ENCODE peak calls at places on chromosomes 16 and 17, in six cellular contexts. W, L, S, R, D and P are unnamed samples. For H3K9me3, the result is how much of the 10 kb centered on the place peaks cover.

GRCh38 chr16:15398618-15399316 is 3.2 kb downstream of the MPV17L start:
- DNase-seq in W (no peak), L (peak), S (no peak), R (no peak), D (no peak), P (no peak)

GRCh38 chr17:69574257-69575197 is 160.0 kb downstream of the MAP2K6 start:
- DNase-seq in W (no peak), L (no peak), S (no peak), R (no peak), D (no peak), P (no peak)

GRCh38 chr17:58394534-58395223 is 22.7 kb downstream of the RNF43 start:
- DNase-seq in W (no peak), L (no peak), S (no peak), R (no peak), D (no peak), P (no peak)

GRCh38 chr16:49602201-49603041 is 228.8 kb downstream of the C16orf78 start:
- DNase-seq in W (peak), L (no peak), S (no peak), R (no peak), D (no peak), P (no peak)

GRCh38 chr17:9023389-9024210 is 2.3 kb downstream of the NTN1 start:
- DNase-seq in W (peak), L (no peak), S (no peak), R (no peak), D (no peak), P (no peak)

GRCh38 chr16:96935-97381 is 18.9 kb downstream of the MPG start:
- DNase-seq in W (peak), L (peak), S (peak), R (peak), D (peak), P (peak)

GRCh38 chr16:67260426-67261063 is 11.8 kb downstream of the SLC9A5 start:
- DNase-seq in W (no peak), L (peak), S (no peak), R (no peak), D (no peak), P (no peak)

GRCh38 chr17:69335018-69335417 is 8.1 kb upstream of the ABCA5 start:
- DNase-seq in W (no peak), L (peak), S (no peak), R (no peak), D (no peak), P (no peak)

GRCh38 chr16:59046335-59046734 is 312.2 kb upstream of the GOT2 start:
- DNase-seq in W (no peak), L (no peak), S (no peak), R (no peak), D (no peak), P (no peak)

GRCh38 chr16:5072334-5073278 is 963 bp downstream of the ALG1 start:
- DNase-seq in W (no peak), L (no peak), S (no peak), R (no peak), D (no peak), P (no peak)

GRCh38 chr17:47179141-47179540 is 10.0 kb downstream of the CDC27 start:
- DNase-seq in W (no peak), L (no peak), S (no peak), R (no peak), D (no peak), P (no peak)

GRCh38 chr17:35341465-35341992 is 31.9 kb downstream of the SLFN11 start:
- DNase-seq in W (no peak), L (no peak), S (peak), R (no peak), D (no peak), P (no peak)

GRCh38 chr17:45403906-45404490 is 28.7 kb downstream of the ARHGAP27 start:
- DNase-seq in W (peak), L (no peak), S (no peak), R (no peak), D (no peak), P (no peak)

GRCh38 chr17:35568561-35568960 is 7.9 kb upstream of the SLFN14 start:
- DNase-seq in W (no peak), L (peak), S (no peak), R (peak), D (no peak), P (no peak)

GRCh38 chr17:74877592-74878543 is 5.1 kb upstream of the FDXR start:
- DNase-seq in W (peak), L (peak), S (no peak), R (no peak), D (no peak), P (no peak)

GRCh38 chr16:89123831-89124100 is 30.1 kb downstream of the ACSF3 start:
- DNase-seq in W (no peak), L (no peak), S (no peak), R (no peak), D (peak), P (no peak)

GRCh38 chr16:2757344-2757743 is 4.9 kb downstream of the SRRM2 start:
- DNase-seq in W (peak), L (no peak), S (no peak), R (no peak), D (no peak), P (no peak)

GRCh38 chr17:48605409-48605864 is 651 bp upstream of the HOXB6 start:
- DNase-seq in W (no peak), L (no peak), S (no peak), R (no peak), D (no peak), P (no peak)

GRCh38 chr17:18968945-18969887 is 17.3 kb downstream of the SLC5A10 start:
- DNase-seq in W (no peak), L (peak), S (no peak), R (no peak), D (no peak), P (peak)

GRCh38 chr17:45648642-45649041 is 135.5 kb upstream of the CRHR1 start:
- DNase-seq in W (no peak), L (no peak), S (no peak), R (no peak), D (no peak), P (no peak)

GRCh38 chr17:19308398-19308797 is 54.1 kb downstream of the B9D1 start:
- DNase-seq in W (no peak), L (no peak), S (no peak), R (no peak), D (no peak), P (no peak)

GRCh38 chr16:20181386-20181785 is 107.7 kb upstream of the GPR139 start:
- DNase-seq in W (no peak), L (no peak), S (no peak), R (no peak), D (no peak), P (no peak)

GRCh38 chr17:59643159-59643857 is 23.6 kb downstream of the CLTC start:
- DNase-seq in W (no peak), L (no peak), S (no peak), R (no peak), D (no peak), P (no peak)

GRCh38 chr16:49661465-49662187 is 194.3 kb downstream of the ZNF423 start:
- DNase-seq in W (no peak), L (no peak), S (no peak), R (no peak), D (no peak), P (no peak)

GRCh38 chr17:82737981-82738877 is 2.8 kb downstream of the FN3K start:
- DNase-seq in W (peak), L (peak), S (no peak), R (no peak), D (peak), P (no peak)

GRCh38 chr17:80624864-80625263 is 80.2 kb downstream of the RPTOR start:
- DNase-seq in W (no peak), L (no peak), S (no peak), R (no peak), D (no peak), P (no peak)

GRCh38 chr17:80622170-80622466 is 77.5 kb downstream of the RPTOR start:
- DNase-seq in W (no peak), L (no peak), S (no peak), R (no peak), D (no peak), P (no peak)

GRCh38 chr17:80618304-80618703 is 73.7 kb downstream of the RPTOR start:
- DNase-seq in W (no peak), L (no peak), S (no peak), R (no peak), D (no peak), P (no peak)

GRCh38 chr17:80619535-80620235 is 75.0 kb downstream of the RPTOR start:
- DNase-seq in W (no peak), L (peak), S (no peak), R (no peak), D (no peak), P (no peak)

DNA sequence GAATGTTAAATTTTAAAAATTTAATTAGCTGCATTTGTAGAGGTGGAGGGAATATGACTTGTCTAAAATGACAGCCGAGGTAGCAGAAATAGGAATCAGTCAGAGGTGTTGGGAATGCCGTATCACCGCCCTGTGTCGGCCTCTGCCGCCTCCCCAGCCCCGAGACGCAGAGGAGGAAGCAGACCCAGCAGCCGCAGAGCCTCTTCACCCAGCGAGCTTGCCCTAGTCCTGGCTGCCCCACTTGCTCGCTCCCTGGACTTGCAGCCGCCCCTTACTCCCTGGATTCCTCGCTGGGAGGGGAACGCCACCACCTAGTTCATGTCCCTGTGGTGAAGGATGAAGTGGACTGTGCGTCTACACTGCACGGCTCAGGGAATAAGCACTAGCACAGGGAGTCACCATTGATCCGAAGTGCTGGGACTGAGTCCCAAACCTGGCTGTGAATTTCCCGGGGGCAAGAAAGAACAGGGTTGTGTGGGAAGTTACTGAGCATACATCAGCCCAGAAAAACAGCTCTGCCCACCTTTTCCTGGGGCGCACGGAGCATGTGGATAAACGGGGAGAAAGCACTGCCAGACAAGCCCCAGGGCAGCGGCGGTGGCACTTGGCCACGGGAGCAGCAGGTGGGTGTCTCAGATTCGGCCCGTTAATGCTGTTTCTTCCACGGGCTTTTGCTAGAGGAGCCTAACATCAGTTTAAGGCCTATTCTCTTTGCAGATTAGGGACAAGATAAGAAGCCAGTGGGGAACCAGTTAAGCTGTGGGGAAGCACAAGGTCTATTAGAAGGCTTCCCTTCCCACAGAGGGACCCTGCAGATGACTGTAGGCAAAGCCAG is 76.9 kb downstream of the RPTOR start:
- DNase-seq in W (no peak), L (no peak), S (no peak), R (no peak), D (no peak), P (no peak)
- H3K9me3 ChIP-seq in W (under half), L (under half), S (under half), R (under half), D (under half), P (under half)

DNA sequence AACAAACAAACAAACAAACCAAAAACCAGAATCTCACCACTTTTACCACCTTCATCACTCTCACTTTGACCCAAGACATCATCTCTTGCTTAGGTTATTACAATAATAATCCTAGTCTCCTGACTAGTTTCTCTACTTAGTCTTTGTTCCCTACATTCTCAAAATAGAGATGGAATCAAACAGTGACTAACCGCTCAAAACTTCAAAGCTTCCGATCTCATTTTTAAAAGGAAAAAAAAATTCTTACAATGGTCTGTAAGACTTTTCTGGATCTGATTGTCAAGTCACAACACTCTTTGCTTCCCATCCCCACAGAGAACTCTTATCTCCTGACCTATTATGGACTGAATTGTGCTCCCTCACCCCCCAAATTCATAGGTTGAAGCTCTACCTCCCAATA is 60.9 kb downstream of the SPAG9 start:
- DNase-seq in W (no peak), L (no peak), S (no peak), R (no peak), D (no peak), P (no peak)
- H3K9me3 ChIP-seq in W (under half), L (under half), S (under half), R (under half), D (under half), P (under half)

GRCh38 chr17:4221163-4221562 is 42.6 kb downstream of the ANKFY1 start:
- DNase-seq in W (no peak), L (no peak), S (no peak), R (no peak), D (no peak), P (no peak)
- H3K9me3 ChIP-seq in W (under half), L (under half), S (under half), R (under half), D (under half), P (under half)

GRCh38 chr16:48596326-48596725 is 13.7 kb downstream of the N4BP1 start:
- DNase-seq in W (no peak), L (no peak), S (peak), R (peak), D (no peak), P (no peak)

GRCh38 chr16:48590476-48590875 is 19.5 kb downstream of the N4BP1 start:
- DNase-seq in W (no peak), L (no peak), S (no peak), R (no peak), D (no peak), P (no peak)

GRCh38 chr16:48597563-48598392 is 12.2 kb downstream of the N4BP1 start:
- DNase-seq in W (no peak), L (no peak), S (no peak), R (no peak), D (no peak), P (no peak)

GRCh38 chr16:48591976-48592375 is 18.0 kb downstream of the N4BP1 start:
- DNase-seq in W (no peak), L (no peak), S (no peak), R (no peak), D (no peak), P (no peak)

DNA sequence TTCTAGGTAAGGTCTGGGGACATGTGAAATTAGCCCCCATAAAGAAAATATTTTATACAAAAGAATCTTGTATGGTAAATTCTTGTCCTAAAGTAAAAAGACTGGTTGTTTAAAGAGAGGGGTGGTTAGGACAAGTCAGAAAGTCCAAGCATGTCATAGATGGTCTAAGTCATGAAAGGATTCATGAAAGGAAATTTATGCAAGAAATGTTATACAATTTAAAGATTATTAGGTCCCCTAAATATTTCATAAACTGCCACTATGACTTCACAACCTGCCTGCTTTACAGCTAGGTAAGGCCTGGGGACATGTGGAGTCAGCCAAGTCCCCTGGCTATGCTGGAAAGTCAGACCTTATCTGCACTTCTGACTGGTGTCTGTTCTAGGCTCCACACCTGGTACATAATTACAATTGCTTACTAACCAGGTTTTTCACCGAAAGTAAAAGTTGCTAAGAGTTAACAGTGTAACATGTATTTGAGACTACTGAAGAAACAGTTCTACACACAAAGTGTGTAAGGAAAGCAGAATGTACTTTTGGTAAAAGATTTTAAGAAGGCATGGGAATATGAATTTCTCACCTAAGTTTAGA is 17.0 kb downstream of the N4BP1 start:
- DNase-seq in W (no peak), L (no peak), S (no peak), R (no peak), D (no peak), P (no peak)
- H3K9me3 ChIP-seq in W (under half), L (under half), S (under half), R (under half), D (under half), P (under half)

GRCh38 chr16:35480361-35480760 is 2020.9 kb downstream of the TP53TG3F start:
- DNase-seq in W (no peak), L (no peak), S (no peak), R (no peak), D (no peak), P (no peak)

GRCh38 chr16:35480988-35481387 is 2021.6 kb downstream of the TP53TG3F start:
- DNase-seq in W (no peak), L (no peak), S (no peak), R (no peak), D (no peak), P (no peak)

DNA sequence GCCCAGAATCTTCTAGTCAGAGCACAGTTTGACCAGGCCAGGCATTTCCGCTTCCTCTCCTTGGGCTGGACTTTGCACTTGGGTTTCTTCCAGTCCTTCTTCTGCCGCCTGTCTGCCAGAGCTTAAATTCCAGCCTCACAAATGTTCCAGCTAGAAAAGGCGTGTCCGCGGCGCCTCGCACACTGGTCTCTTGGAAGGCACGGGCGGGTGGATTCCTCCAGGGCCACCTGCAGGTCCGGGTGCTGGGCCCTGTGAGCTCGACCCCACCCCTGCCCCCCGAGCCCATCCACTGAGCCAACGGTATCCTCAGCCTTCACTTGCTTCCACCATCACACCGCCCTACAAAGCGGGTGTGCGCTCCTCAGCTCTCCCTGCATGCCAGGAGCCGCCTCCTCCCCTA is 2026.5 kb downstream of the TP53TG3F start:
- DNase-seq in W (peak), L (no peak), S (no peak), R (no peak), D (no peak), P (no peak)
- H3K9me3 ChIP-seq in W (under half), L (under half), S (under half), R (under half), D (under half), P (under half)

GRCh38 chr16:35310999-35311398 is 1851.6 kb downstream of the TP53TG3F start:
- DNase-seq in W (no peak), L (no peak), S (no peak), R (no peak), D (no peak), P (no peak)
- H3K9me3 ChIP-seq in W (under half), L (under half), S (under half), R (under half), D (under half), P (under half)

GRCh38 chr17:42513686-42514085 is 22.4 kb upstream of the NAGLU start:
- DNase-seq in W (peak), L (no peak), S (no peak), R (no peak), D (no peak), P (no peak)

GRCh38 chr17:42512733-42513251 is 23.2 kb upstream of the NAGLU start:
- DNase-seq in W (peak), L (no peak), S (no peak), R (no peak), D (no peak), P (no peak)

GRCh38 chr17:42514279-42514678 is 21.8 kb upstream of the NAGLU start:
- DNase-seq in W (peak), L (no peak), S (no peak), R (no peak), D (no peak), P (no peak)

GRCh38 chr17:42509916-42510315 is 26.1 kb upstream of the NAGLU start:
- DNase-seq in W (no peak), L (no peak), S (no peak), R (no peak), D (no peak), P (no peak)

DNA sequence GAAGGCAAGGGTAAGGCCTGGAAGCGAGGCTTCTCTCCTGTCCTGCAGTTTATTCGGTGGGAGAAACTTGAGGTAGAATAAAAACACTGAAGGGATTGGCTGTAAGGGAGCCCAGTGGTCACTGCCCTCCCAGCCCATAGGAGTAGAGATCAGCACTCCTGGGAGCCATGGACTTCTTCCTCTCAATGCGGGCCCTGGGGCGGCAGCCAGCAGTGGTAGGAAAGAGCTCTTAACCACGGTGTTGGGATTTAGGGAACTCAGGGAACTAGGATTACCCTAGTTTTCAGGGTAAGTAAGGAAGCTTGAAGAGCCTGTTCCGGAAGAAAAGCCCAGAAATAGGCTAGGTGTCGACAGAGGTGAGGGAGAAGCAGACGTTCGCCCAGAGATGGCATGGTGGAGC is 23.8 kb upstream of the NAGLU start:
- DNase-seq in W (peak), L (no peak), S (no peak), R (no peak), D (no peak), P (no peak)
- H3K9me3 ChIP-seq in W (under half), L (under half), S (under half), R (under half), D (under half), P (under half)